ENCODE peak calls at places on chromosome 1, in four cellular contexts. M is NCI-H226; W is neural progenitor cell; E is activated CD4-positive, CD25-positive, alpha-beta regulatory T cell treated with anti-CD3 and anti-CD28 coated beads, Interleukin-2, amount 50 U/mL, for 72 hours. I is an unnamed sample.

GRCh38 chr1:43530483-43531452 is at the start of gene PTPRF:
- DNase-seq in M (peak), W (peak), E (no peak), I (peak)

GRCh38 chr1:192552619-192553225 is 22.9 kb upstream of the RGS1 start:
- DNase-seq in M (no peak), W (no peak), E (no peak), I (no peak)

GRCh38 chr1:18890704-18891103 is 11.7 kb downstream of the ALDH4A1 start:
- DNase-seq in M (no peak), W (no peak), E (no peak), I (no peak)

GRCh38 chr1:37146071-37146470 is 111.8 kb upstream of the GRIK3 start:
- DNase-seq in M (no peak), W (peak), E (no peak), I (peak)

GRCh38 chr1:109499661-109500536 is 6.0 kb downstream of the CYB561D1 start:
- DNase-seq in M (peak), W (peak), E (no peak), I (peak)

GRCh38 chr1:8482844-8483436 is 165.0 kb downstream of the SLC45A1 start:
- DNase-seq in M (peak), W (no peak), E (no peak), I (no peak)

GRCh38 chr1:177948336-177948972 is 21.4 kb downstream of the SEC16B start:
- DNase-seq in M (peak), W (peak), E (no peak), I (peak)

GRCh38 chr1:234689236-234689635 is 79.3 kb upstream of the IRF2BP2 start:
- DNase-seq in M (no peak), W (peak), E (no peak), I (no peak)

GRCh38 chr1:16175610-16176553 is 20.0 kb upstream of the EPHA2 start:
- DNase-seq in M (peak), W (peak), E (no peak), I (peak)

GRCh38 chr1:154154534-154155181 is at the start of gene NUP210L:
- DNase-seq in M (no peak), W (peak), E (no peak), I (peak)

GRCh38 chr1:54685335-54685905 is 30.2 kb upstream of the TTC4 start:
- DNase-seq in M (no peak), W (no peak), E (no peak), I (no peak)